ENCODE peak calls at places on chromosome X, in nine cellular contexts. K is mammary epithelial cell, O is IMR-90, H is Karpas-422, Q is MM.1S, B is neuronal stem cell, A is astrocyte, J is GM23248, P is HCT116. Y is an unnamed sample.

GRCh38 chrX:148865237-148865636 is 364.8 kb downstream of the AFF2 start:
- DNase-seq in Q (no peak), A (no peak), J (no peak), K (no peak), P (no peak), H (peak), B (no peak), O (no peak), Y (peak)

GRCh38 chrX:70279081-70279480 is 2.9 kb upstream of the RAB41 start:
- DNase-seq in Q (no peak), B (no peak), A (no peak), K (no peak), H (no peak), J (no peak), P (no peak), O (no peak), Y (no peak)

GRCh38 chrX:107730991-107731766 is 44.4 kb downstream of the TSC22D3 start:
- DNase-seq in B (no peak), O (peak), K (no peak), Q (no peak), J (no peak), P (no peak), A (peak), H (no peak), Y (no peak)

GRCh38 chrX:42269186-42269585 is 345.8 kb upstream of the CASK start:
- DNase-seq in K (peak), J (peak), P (no peak), B (no peak), H (no peak), Q (no peak), A (no peak), O (peak), Y (no peak)

GRCh38 chrX:18887821-18888205 is 96.1 kb downstream of the PHKA2 start:
- DNase-seq in A (no peak), O (no peak), J (no peak), B (no peak), K (no peak), H (no peak), P (no peak), Q (no peak), Y (no peak)

GRCh38 chrX:148871422-148872152 is 371.2 kb downstream of the AFF2 start:
- DNase-seq in O (peak), J (peak), Q (no peak), K (peak), P (no peak), H (no peak), A (peak), B (no peak), Y (no peak)

GRCh38 chrX:130566028-130566683 is 164.4 kb downstream of the RBMX2 start:
- DNase-seq in P (no peak), A (no peak), J (no peak), Q (peak), B (no peak), K (peak), O (no peak), H (no peak), Y (no peak)

GRCh38 chrX:39133971-39134370 is 332.7 kb downstream of the MID1IP1 start:
- DNase-seq in A (no peak), P (no peak), K (no peak), H (peak), J (no peak), O (no peak), B (no peak), Q (peak), Y (no peak)

GRCh38 chrX:69285881-69286545 is 120.8 kb upstream of the PJA1 start:
- DNase-seq in A (no peak), H (peak), K (peak), Q (peak), J (peak), B (peak), P (peak), O (no peak), Y (peak)

GRCh38 chrX:55754861-55755294 is 37.3 kb downstream of the RRAGB start:
- DNase-seq in Q (peak), K (no peak), H (no peak), P (no peak), O (no peak), B (no peak), J (no peak), A (no peak), Y (no peak)

GRCh38 chrX:129772796-129773431 is 6.8 kb upstream of the SASH3 start:
- DNase-seq in O (no peak), Q (peak), K (no peak), J (no peak), P (no peak), H (peak), B (no peak), A (no peak), Y (no peak)

GRCh38 chrX:110414273-110414672 is 55.6 kb downstream of the RTL9 start:
- DNase-seq in B (no peak), A (no peak), H (peak), O (no peak), J (peak), P (no peak), Q (peak), K (no peak), Y (no peak)

GRCh38 chrX:101932249-101932570 is 383 bp upstream of the ZMAT1 start:
- DNase-seq in A (no peak), Q (no peak), P (no peak), K (no peak), B (no peak), O (no peak), H (no peak), J (no peak), Y (no peak)

GRCh38 chrX:101925733-101926132 is 6.1 kb downstream of the ZMAT1 start:
- DNase-seq in J (no peak), P (no peak), H (no peak), Q (no peak), O (no peak), B (no peak), K (no peak), A (no peak), Y (no peak)

GRCh38 chrX:101931494-101932248 is at the start of gene ZMAT1:
- DNase-seq in J (peak), B (peak), Q (peak), A (peak), P (peak), O (peak), H (peak), K (peak), Y (peak)

GRCh38 chrX:101931104-101931493 is 728 bp downstream of the ZMAT1 start:
- DNase-seq in O (no peak), Q (no peak), P (no peak), A (no peak), B (peak), H (peak), J (no peak), K (no peak), Y (peak)
- H2AFZ ChIP-seq in O (no peak), Q (peak), P (no peak), A (peak), B (peak), H (no peak), J (peak), K (peak), Y (peak)

GRCh38 chrX:119189115-119189514 is 47.0 kb upstream of the PGRMC1 start:
- DNase-seq in P (no peak), H (peak), Q (no peak), K (no peak), J (no peak), B (no peak), A (no peak), O (no peak), Y (no peak)

GRCh38 chrX:119186763-119187162 is 49.3 kb upstream of the PGRMC1 start:
- DNase-seq in Q (no peak), B (no peak), K (no peak), A (no peak), O (no peak), J (no peak), H (no peak), P (no peak), Y (no peak)

GRCh38 chrX:119186194-119186593 is 49.9 kb upstream of the PGRMC1 start:
- DNase-seq in O (no peak), A (no peak), P (no peak), J (no peak), B (no peak), H (no peak), Q (no peak), K (no peak), Y (no peak)

GRCh38 chrX:119189586-119189985 is 46.5 kb upstream of the PGRMC1 start:
- DNase-seq in K (no peak), H (no peak), O (no peak), Q (no peak), J (peak), A (no peak), B (no peak), P (no peak), Y (no peak)

GRCh38 chrX:119187298-119187697 is 48.8 kb upstream of the PGRMC1 start:
- DNase-seq in Q (peak), O (no peak), J (no peak), P (no peak), K (no peak), A (no peak), H (no peak), B (no peak), Y (no peak)
- H2AFZ ChIP-seq in Q (no peak), O (no peak), J (no peak), P (no peak), K (no peak), A (no peak), H (peak), B (peak), Y (no peak)

DNA sequence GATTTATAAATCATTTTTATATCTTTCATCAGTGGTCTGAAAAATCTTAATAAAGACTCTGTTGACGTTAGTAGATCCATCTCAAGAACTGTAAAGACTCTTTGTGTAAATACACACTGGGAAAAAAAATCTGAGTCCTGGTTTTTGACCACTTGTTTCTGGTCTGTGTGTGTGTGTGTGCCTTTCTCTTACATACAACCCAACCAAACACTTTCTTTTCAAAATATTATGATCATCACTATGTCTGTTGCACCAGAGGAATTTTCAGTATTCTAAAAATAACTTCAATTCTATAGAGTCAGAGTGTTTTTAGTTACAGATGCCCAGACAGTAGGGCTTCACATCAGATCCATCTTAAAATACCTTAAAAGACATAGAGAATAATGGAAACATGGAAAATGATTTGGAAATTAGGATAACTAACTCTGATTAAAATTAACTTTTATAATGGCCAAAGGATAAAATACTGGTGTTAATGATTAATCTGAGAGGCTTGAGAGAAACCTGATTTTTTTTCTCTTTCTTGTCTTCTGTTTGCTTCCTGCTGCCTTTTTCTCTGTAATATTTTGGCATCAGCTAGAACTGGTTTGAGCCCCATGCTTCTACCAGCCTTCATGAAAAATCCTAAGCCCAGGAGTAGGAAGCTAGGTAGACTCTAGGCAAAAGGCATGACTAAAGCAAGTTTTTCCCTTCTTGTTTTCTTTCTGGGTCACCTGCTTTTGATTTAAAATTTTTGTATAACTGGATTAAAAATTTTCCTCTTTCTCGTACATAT is 99.7 kb downstream of the ATXN3L start:
- DNase-seq in A (peak), H (peak), Q (no peak), P (no peak), B (no peak), O (peak), J (no peak), K (no peak), Y (no peak)
- H2AFZ ChIP-seq in A (no peak), H (no peak), Q (no peak), P (no peak), B (peak), O (no peak), J (no peak), K (no peak), Y (no peak)

DNA sequence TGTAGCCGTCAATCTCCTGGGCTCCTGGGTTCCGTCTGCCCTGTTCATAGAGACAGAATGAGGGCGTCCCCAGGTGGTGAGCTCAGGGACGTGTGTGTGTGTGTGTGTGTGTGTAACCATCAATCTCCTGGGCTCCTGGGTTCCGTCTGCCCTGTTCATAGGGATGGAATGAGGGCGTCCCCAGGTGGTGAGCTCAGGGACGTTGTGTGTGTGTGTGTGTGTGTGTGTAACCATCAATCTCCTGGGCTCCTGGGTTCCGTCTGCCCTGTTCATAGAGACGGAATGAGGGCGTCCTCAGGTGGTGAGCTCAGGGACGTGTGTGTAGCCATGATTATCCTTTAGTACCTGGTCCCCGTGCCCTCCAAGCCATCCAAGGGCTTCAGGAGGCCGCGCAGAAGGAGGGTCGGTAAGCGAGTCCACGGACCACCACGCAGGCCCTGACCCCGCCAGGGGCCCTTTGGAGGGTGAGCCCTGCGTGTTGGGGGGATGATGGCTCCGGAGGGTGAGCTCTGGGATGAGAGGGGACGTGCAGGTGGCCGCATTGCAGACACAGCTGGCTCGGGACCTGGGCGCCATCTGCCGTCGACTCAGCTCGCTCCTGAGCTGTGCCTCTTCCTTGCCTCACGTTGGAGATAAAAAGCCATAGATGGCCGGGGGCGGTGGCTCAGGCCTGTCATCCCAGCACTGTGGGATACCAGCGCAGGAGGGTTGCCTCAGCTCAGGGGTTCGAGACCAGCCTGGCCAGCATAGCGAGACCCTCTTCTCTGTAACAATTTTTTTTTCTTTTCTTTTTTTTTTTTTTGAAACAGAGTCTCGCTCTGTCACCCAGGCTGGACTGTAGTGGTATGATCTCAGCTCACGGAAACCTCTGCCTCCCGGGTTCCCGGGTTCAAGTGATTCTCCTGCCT is 5.4 kb upstream of the GTPBP6 start:
- DNase-seq in K (peak), Q (peak), O (peak), B (no peak), J (peak), A (peak), H (peak), P (peak), Y (peak)
- H2AFZ ChIP-seq in K (peak), Q (no peak), O (no peak), B (peak), J (no peak), A (no peak), H (no peak), P (no peak), Y (no peak)

DNA sequence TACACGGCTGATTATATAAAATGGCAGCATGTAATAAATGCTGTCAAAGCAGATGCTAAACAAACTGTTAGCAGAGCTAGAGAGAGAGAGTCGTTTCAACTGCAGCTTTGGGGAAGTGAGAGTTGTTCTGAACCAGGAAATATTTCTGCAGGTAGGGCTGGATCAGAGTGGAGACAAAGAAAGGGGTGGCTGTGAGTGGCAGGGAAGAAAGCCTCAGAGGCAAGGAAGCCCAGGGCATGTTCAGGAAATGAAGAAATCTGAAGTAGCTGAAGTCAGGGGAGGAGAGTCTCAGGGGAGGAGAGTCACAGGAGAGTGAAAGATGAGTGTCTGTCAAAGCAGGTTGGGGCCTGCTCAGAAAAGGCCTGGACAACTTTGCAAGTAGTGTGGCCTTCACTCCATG is 48.4 kb upstream of the RPS6KA3 start:
- DNase-seq in O (no peak), A (no peak), P (no peak), J (no peak), B (no peak), Q (peak), K (peak), H (peak), Y (no peak)
- H2AFZ ChIP-seq in O (peak), A (no peak), P (no peak), J (no peak), B (no peak), Q (no peak), K (peak), H (peak), Y (no peak)

DNA sequence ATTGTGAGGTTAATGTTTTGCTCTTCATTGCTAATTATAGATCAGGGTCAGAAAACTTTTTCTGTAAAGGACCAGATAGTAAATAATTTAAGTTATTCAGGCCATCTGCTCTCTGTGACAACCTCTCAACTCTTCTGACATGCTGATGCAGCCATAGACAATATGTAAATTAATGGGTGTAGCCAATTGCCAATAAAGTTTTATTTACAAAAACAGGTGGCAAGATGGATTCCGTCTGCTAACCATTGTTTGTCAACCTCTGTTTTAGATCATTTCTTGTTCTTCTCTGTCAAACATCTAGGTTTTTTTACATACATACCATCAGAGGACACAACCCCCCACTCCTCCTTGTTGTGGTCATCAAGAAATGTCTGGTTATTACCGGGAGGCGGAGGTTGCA is 33.7 kb downstream of the ASB9 start:
- DNase-seq in J (no peak), A (no peak), Q (no peak), K (no peak), P (no peak), B (no peak), H (no peak), O (no peak), Y (no peak)
- H2AFZ ChIP-seq in J (no peak), A (no peak), Q (no peak), K (no peak), P (no peak), B (no peak), H (no peak), O (no peak), Y (no peak)

GRCh38 chrX:49155243-49155899 is 7.2 kb upstream of the MAGIX start:
- DNase-seq in H (peak), A (peak), Q (peak), J (peak), B (peak), K (peak), O (peak), P (peak), Y (peak)
- H2AFZ ChIP-seq in H (no peak), A (peak), Q (peak), J (peak), B (peak), K (peak), O (peak), P (no peak), Y (peak)

GRCh38 chrX:153723351-153724251 is 586 bp downstream of the BCAP31 start:
- DNase-seq in J (peak), A (no peak), O (peak), H (peak), K (peak), P (no peak), B (peak), Q (peak), Y (peak)
- H2AFZ ChIP-seq in J (peak), A (peak), O (peak), H (no peak), K (peak), P (no peak), B (peak), Q (peak), Y (no peak)